ENCODE peak calls at places on chromosomes 16 and 17, in five cellular contexts. S is SK-N-SH, C is sigmoid colon, X is cardiac fibroblast, E is GM13976. D is an unnamed sample.

GRCh38 chr17:73071387-73071999 is 21.0 kb downstream of the SLC39A11 start:
- DNase-seq in C (no peak), X (peak; percentile 45), E (no peak), S (no peak), D (no peak)

GRCh38 chr17:7191571-7192270 is 12.6 kb upstream of the ASGR1 start:
- DNase-seq in X (peak; percentile 39), E (peak; percentile 74), C (no peak), S (peak; percentile 86), D (no peak)

GRCh38 chr16:58773870-58774269 is 39.8 kb upstream of the GOT2 start:
- DNase-seq in E (no peak), S (no peak), X (no peak), C (no peak), D (no peak)

GRCh38 chr16:57503366-57503765 is 17.1 kb upstream of the DOK4 start:
- DNase-seq in X (peak; percentile 21), S (no peak), E (no peak), C (peak; percentile 38), D (no peak)

GRCh38 chr16:54931757-54932660 is 1.3 kb downstream of the IRX5 start:
- DNase-seq in C (no peak), E (peak; percentile 26), S (peak; percentile 53), X (no peak), D (peak; percentile 35)

GRCh38 chr16:56780646-56781045 is 50.7 kb downstream of the NUP93 start:
- DNase-seq in C (no peak), E (no peak), X (no peak), S (no peak), D (no peak)

GRCh38 chr17:44111777-44112176 is 11.7 kb downstream of the HDAC5 start:
- DNase-seq in E (no peak), C (no peak), S (no peak), X (no peak), D (no peak)

GRCh38 chr17:39073916-39074315 is 77.5 kb downstream of the PLXDC1 start:
- DNase-seq in C (no peak), E (no peak), X (no peak), S (no peak), D (no peak)

GRCh38 chr16:4003576-4003975 is 112.7 kb downstream of the ADCY9 start:
- DNase-seq in X (no peak), C (no peak), S (no peak), E (no peak), D (no peak)

GRCh38 chr17:69638516-69638915 is 224.0 kb downstream of the MAP2K6 start:
- DNase-seq in S (no peak), C (no peak), X (no peak), E (no peak), D (no peak)

GRCh38 chr16:10045947-10046346 is 136.3 kb downstream of the GRIN2A start:
- DNase-seq in E (no peak), X (no peak), C (no peak), S (no peak), D (no peak)

GRCh38 chr16:85037050-85037410 is 9.4 kb downstream of the KIAA0513 start:
- DNase-seq in C (peak; percentile 92), X (peak; percentile 54), E (no peak), S (no peak), D (no peak)

GRCh38 chr17:32697728-32698625 is 178.9 kb downstream of the MYO1D start:
- DNase-seq in S (no peak), C (no peak), E (no peak), X (no peak), D (no peak)

GRCh38 chr17:8894189-8894611 is 26.7 kb upstream of the PIK3R6 start:
- DNase-seq in C (no peak), X (no peak), S (peak; percentile 37), E (no peak), D (no peak)

GRCh38 chr17:43125967-43126910 is 1.1 kb upstream of the BRCA1 start:
- DNase-seq in C (peak; percentile 66), X (no peak), E (no peak), S (peak; percentile 63), D (no peak)

GRCh38 chr17:3685174-3685812 is 10.7 kb downstream of the P2RX5 start:
- DNase-seq in E (no peak), C (no peak), X (no peak), S (no peak), D (no peak)

GRCh38 chr16:79571753-79572544 is 28.6 kb downstream of the MAF start:
- DNase-seq in X (no peak), S (no peak), C (no peak), E (no peak), D (no peak)

GRCh38 chr16:10619271-10619849 is 39.0 kb upstream of the EMP2 start:
- DNase-seq in E (peak; percentile 76), C (peak; percentile 69), X (no peak), S (peak; percentile 75), D (peak; percentile 51)

GRCh38 chr17:2545393-2545792 is 33.7 kb upstream of the METTL16 start:
- DNase-seq in C (no peak), E (no peak), X (peak; percentile 9), S (no peak), D (no peak)

DNA sequence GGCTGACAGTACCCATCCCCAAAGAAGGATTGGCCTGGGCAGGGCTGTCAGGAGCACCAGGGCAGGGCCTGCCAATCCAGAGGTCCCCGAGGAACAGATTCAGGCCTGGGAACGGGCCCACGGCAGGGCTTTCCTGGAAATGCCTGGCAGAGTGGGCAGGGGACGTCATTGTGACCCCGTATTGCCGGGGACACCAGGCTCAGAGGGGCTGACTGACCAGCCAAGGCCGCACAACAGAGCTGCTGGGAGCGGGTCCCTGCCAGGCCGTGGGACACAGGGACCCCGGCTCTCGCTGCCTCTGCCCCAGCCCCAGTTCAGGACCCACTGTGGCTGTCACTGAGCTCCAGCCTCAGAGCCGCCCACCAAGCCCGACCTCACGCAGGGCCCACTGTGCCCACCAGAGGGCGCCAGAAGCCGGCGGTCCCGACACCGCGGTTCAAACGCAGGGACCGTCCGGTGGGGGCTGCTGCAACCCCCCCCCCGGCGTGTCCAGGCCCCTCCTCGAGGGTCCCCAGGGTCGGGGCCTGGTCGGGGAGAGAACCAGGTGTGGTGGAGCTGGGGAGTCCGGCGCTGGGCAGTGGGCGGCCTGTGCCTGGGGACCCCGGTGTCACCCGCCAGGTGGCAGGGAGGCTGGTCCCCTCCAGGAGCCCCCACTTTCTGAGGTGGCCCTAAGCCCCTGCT is 15.2 kb upstream of the SSTR5 start:
- DNase-seq in X (peak; percentile 22), S (peak; percentile 87), E (peak; percentile 82), C (no peak), D (peak; percentile 83)
- TF ChIP-seq CTCF in X (peak; percentile 82), S (peak; percentile 65), E (peak; percentile 42), C (peak; percentile 79), D (peak; percentile 45)

GRCh38 chr17:80482058-80482318 is 5.6 kb upstream of the NPTX1 start:
- DNase-seq in C (no peak), X (no peak), S (no peak), E (no peak), D (no peak)
- TF ChIP-seq CTCF in C (no peak), X (no peak), S (no peak), E (no peak), D (no peak)

GRCh38 chr16:886084-886543 is 84.7 kb downstream of the LMF1 start:
- DNase-seq in E (no peak), S (peak; percentile 57), C (peak; percentile 60), X (no peak), D (no peak)
- TF ChIP-seq CTCF in E (no peak), S (no peak), C (no peak), X (no peak), D (no peak)

GRCh38 chr16:76277099-76278030 is at the start of gene CNTNAP4:
- DNase-seq in S (peak; percentile 51), E (no peak), X (peak; percentile 6), C (peak; percentile 81), D (no peak)
- TF ChIP-seq CTCF in S (no peak), E (no peak), X (no peak), C (no peak), D (no peak)

DNA sequence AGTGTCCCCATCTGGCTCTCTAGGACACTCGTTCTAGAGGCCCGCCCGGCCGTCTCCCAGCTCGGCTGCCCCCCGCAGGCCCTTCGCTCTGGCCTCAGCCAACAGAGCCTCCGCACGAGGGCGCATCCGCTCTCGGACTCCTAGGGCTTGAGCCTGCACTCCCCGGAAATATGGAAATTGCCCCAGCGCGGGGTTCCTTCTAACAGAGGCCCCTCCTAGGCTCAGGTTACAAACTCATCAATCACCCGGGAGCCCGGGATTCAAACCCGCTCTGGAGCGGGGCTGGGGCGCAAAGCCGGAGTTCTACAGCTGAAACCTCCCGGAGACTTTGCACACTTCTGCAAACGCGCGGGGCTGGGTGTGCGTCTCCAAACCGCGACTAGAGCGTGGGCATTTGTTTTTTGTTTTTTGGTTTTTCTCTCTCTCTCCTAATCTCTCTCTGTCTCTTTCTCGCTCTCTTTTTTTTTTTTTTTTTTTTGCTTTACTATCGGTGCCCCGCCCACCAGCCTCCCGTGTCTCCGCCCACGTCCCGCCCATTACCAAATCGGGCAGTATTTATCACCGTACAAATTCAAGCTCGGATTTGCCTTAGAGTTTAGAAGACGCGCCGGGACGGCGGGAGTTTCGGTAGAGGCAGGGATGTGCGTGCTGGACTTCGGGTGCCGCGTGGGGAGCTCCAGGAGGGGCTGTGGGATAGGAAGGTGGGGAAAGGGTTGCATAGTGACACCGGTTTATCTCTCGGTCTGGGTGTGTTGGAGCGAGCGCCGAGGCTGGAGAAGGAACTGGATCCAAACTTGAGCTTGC is 2.4 kb upstream of the FOXL1 start:
- DNase-seq in C (no peak), S (peak; percentile 67), X (peak; percentile 93), E (peak; percentile 64), D (peak; percentile 80)
- TF ChIP-seq CTCF in C (no peak), S (peak; percentile 80), X (peak; percentile 83), E (no peak), D (peak; percentile 68)

GRCh38 chr16:5025171-5025632 is 8.5 kb downstream of the NAGPA start:
- DNase-seq in X (no peak), E (peak; percentile 46), C (no peak), S (no peak), D (no peak)
- TF ChIP-seq CTCF in X (no peak), E (peak; percentile 6), C (no peak), S (peak; percentile 16), D (no peak)

GRCh38 chr17:83194189-83194565 is 114.8 kb downstream of the METRNL start:
- DNase-seq in E (no peak), S (no peak), X (no peak), C (peak; percentile 64), D (no peak)

GRCh38 chr17:83194761-83195329 is 115.4 kb downstream of the METRNL start:
- DNase-seq in X (no peak), C (peak; percentile 63), E (no peak), S (no peak), D (no peak)

GRCh38 chr17:83196973-83197880 is 117.8 kb downstream of the METRNL start:
- DNase-seq in X (peak; percentile 41), E (no peak), S (no peak), C (peak; percentile 63), D (no peak)

GRCh38 chr17:83196088-83196765 is 116.8 kb downstream of the METRNL start:
- DNase-seq in X (peak; percentile 51), C (peak; percentile 71), E (no peak), S (no peak), D (no peak)

GRCh38 chr17:83195330-83196087 is 116.1 kb downstream of the METRNL start:
- DNase-seq in X (peak; percentile 59), S (no peak), E (no peak), C (peak; percentile 69), D (no peak)
- TF ChIP-seq CTCF in X (no peak), S (no peak), E (no peak), C (no peak), D (no peak)